ENCODE peak calls at places on chromosomes 2 and 18, in four cellular contexts. One of them, this sample, is unnamed.

GRCh38 chr2:168529900-168530561 is 74.0 kb downstream of the CERS6 start:
- DNase-seq in K562: peak
- DNase-seq in WTC11: no peak
- DNase-seq in HepG2: no peak
- DNase-seq in this sample: no peak

GRCh38 chr18:44341759-44342158 is 338.9 kb upstream of the SETBP1 start:
- DNase-seq in K562: no peak
- DNase-seq in WTC11: no peak
- DNase-seq in HepG2: no peak
- DNase-seq in this sample: no peak

GRCh38 chr2:80499095-80499494 is 194.5 kb upstream of the LRRTM1 start:
- DNase-seq in K562: peak
- DNase-seq in WTC11: peak
- DNase-seq in HepG2: peak
- DNase-seq in this sample: peak

GRCh38 chr2:182866461-182867369 is at the start of gene FRZB:
- DNase-seq in K562: no peak
- DNase-seq in WTC11: peak
- DNase-seq in HepG2: peak
- DNase-seq in this sample: peak

GRCh38 chr2:104476075-104476474 is 377.8 kb upstream of the POU3F3 start:
- DNase-seq in K562: no peak
- DNase-seq in WTC11: no peak
- DNase-seq in HepG2: peak
- DNase-seq in this sample: no peak

GRCh38 chr2:73503992-73504570 is 118.4 kb downstream of the ALMS1 start:
- DNase-seq in K562: peak
- DNase-seq in WTC11: no peak
- DNase-seq in HepG2: no peak
- DNase-seq in this sample: no peak

GRCh38 chr18:45874501-45875184 is 49.2 kb downstream of the SIGLEC15 start:
- DNase-seq in K562: no peak
- DNase-seq in WTC11: no peak
- DNase-seq in HepG2: no peak
- DNase-seq in this sample: no peak

GRCh38 chr2:64491426-64491825 is 32.7 kb upstream of the AFTPH start:
- DNase-seq in K562: no peak
- DNase-seq in WTC11: no peak
- DNase-seq in HepG2: no peak
- DNase-seq in this sample: no peak

GRCh38 chr18:39966275-39966674 is 1988.8 kb upstream of the PIK3C3 start:
- DNase-seq in K562: no peak
- DNase-seq in WTC11: peak
- DNase-seq in HepG2: no peak
- DNase-seq in this sample: peak

GRCh38 chr2:150581717-150582472 is 94.4 kb upstream of the RND3 start:
- DNase-seq in K562: no peak
- DNase-seq in WTC11: no peak
- DNase-seq in HepG2: no peak
- DNase-seq in this sample: no peak

GRCh38 chr2:137420744-137421143 is 543.5 kb upstream of the HNMT start:
- DNase-seq in K562: no peak
- DNase-seq in WTC11: no peak
- DNase-seq in HepG2: peak
- DNase-seq in this sample: no peak

GRCh38 chr2:33494877-33495641 is 18.6 kb downstream of the RASGRP3 start:
- DNase-seq in K562: no peak
- DNase-seq in WTC11: no peak
- DNase-seq in HepG2: no peak
- DNase-seq in this sample: no peak

GRCh38 chr18:63590368-63590767 is 3.2 kb downstream of the SERPINB13 start:
- DNase-seq in K562: no peak
- DNase-seq in WTC11: no peak
- DNase-seq in HepG2: no peak
- DNase-seq in this sample: no peak

GRCh38 chr2:196230051-196230450 is 58.7 kb upstream of the STK17B start:
- DNase-seq in K562: no peak
- DNase-seq in WTC11: no peak
- DNase-seq in HepG2: no peak
- DNase-seq in this sample: no peak

GRCh38 chr2:235643680-235644117 is 149.9 kb downstream of the AGAP1 start:
- DNase-seq in K562: peak
- DNase-seq in WTC11: no peak
- DNase-seq in HepG2: no peak
- DNase-seq in this sample: no peak

GRCh38 chr2:209937893-209938292 is 64.5 kb upstream of the RPE start:
- DNase-seq in K562: no peak
- DNase-seq in WTC11: no peak
- DNase-seq in HepG2: peak
- DNase-seq in this sample: no peak

GRCh38 chr2:46963210-46963609 is 47.6 kb upstream of the MCFD2 start:
- DNase-seq in K562: no peak
- DNase-seq in WTC11: no peak
- DNase-seq in HepG2: no peak
- DNase-seq in this sample: no peak

GRCh38 chr2:127104881-127105655 is 1.9 kb downstream of the BIN1 start:
- DNase-seq in K562: no peak
- DNase-seq in WTC11: peak
- DNase-seq in HepG2: no peak
- DNase-seq in this sample: no peak

GRCh38 chr18:7784171-7784570 is 217.1 kb downstream of the PTPRM start:
- DNase-seq in K562: no peak
- DNase-seq in WTC11: no peak
- DNase-seq in HepG2: no peak
- DNase-seq in this sample: no peak

GRCh38 chr2:189673661-189674373 is 653 bp upstream of the ANKAR start:
- DNase-seq in K562: no peak
- DNase-seq in WTC11: no peak
- DNase-seq in HepG2: no peak
- DNase-seq in this sample: no peak

GRCh38 chr2:216034065-216034464 is 20.7 kb upstream of the MREG start:
- DNase-seq in K562: peak
- DNase-seq in WTC11: peak
- DNase-seq in HepG2: peak
- DNase-seq in this sample: peak
- TF ChIP-seq ELF4 in K562: no peak
- TF ChIP-seq ELF4 in WTC11: no peak
- TF ChIP-seq ELF4 in HepG2: no peak
- TF ChIP-seq ELF4 in this sample: no peak

DNA sequence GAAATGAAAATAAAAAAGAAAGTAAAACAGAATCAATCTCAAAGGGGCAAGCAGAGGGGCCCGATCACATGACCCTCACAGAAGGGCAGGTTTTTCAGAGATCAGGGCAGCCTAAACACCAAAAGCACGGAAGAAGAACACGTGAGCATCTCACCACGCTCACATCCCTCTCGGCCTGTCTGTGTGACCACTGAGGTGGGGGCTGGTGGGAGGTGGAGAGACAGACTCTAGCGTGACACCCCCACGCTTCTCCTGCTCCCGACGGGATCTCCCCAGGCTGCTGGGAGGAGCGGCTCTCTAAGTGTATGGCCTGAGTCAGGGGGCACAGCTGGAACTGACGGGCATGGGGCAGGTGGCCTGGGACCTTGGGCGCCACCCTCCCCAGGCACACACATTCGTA is 23.5 kb upstream of the MTERF4 start:
- DNase-seq in K562: no peak
- DNase-seq in WTC11: no peak
- DNase-seq in HepG2: no peak
- DNase-seq in this sample: no peak
- TF ChIP-seq ELF4 in K562: no peak
- TF ChIP-seq ELF4 in WTC11: no peak
- TF ChIP-seq ELF4 in HepG2: no peak
- TF ChIP-seq ELF4 in this sample: no peak

DNA sequence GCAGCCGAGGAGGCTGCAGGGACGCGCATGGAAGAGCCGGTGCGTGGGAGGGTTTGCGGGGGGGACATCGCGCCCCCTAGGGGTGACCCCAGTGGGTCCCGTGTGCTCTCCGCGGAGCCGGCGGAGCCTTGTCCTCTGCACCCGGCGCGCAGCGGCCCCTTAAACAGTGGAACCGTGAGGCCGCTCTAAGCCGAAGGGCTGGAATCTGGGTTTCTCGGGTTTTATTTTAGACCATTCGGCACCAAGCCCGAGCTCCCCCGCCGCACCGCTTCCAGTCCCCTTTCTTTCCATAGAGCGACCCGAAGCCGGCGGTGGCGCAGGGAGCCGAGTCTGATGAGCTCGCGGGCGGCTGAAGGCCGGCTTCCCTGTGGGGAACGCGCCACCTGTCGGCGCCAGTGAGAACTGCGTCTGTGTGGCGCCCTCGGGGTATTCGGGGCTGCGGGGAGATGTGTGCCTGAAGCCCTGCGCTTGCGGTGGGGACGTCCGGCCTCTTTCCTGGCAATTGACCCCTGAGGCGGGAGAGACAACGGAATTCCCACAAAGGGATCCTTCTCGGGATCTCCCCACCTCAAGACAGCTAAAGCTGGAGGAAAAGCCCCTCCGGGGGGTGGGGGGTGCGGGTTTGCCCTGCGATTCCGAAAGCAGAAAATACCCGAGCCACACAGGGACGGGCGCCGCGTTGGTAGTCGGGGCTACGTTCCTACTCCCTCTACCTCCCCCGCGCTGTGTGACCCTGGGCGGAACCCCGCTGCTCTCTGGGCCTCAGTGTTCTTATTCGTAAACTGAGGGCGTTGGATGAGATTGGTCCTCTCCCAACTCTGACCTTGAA is 8.2 kb upstream of the EN1 start:
- DNase-seq in K562: peak
- DNase-seq in WTC11: peak
- DNase-seq in HepG2: peak
- DNase-seq in this sample: peak
- TF ChIP-seq ELF4 in K562: no peak
- TF ChIP-seq ELF4 in WTC11: no peak
- TF ChIP-seq ELF4 in HepG2: no peak
- TF ChIP-seq ELF4 in this sample: no peak

DNA sequence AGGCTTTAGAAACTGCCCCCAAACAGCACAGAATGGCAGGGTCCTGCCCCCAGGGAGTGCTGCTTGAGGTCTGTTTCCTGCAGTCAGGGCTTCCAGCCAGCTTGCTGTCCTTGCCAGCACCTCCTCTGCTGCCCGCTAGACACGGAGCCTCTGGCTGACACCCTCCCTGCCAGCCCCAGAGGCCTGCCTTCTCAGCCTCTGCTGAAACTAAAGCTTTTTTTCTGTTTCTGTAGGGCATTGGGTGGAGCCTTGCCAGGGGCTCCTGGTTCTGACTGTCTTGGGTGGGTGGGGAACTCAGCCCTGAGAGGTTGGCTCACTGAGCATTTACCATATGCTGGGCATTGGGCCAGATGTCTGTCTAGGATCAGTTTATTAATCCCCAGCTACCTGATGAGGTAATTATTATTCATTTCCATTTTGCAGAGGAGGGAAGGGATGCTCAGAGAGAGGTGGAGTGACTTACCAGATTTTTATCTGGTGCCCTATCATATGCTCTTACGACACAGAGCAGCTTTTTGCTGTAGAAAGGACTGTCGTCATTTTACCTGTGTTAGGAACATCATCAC is 35.4 kb downstream of the INPP4A start:
- DNase-seq in K562: no peak
- DNase-seq in WTC11: no peak
- DNase-seq in HepG2: no peak
- DNase-seq in this sample: no peak
- TF ChIP-seq ELF4 in K562: no peak
- TF ChIP-seq ELF4 in WTC11: no peak
- TF ChIP-seq ELF4 in HepG2: no peak
- TF ChIP-seq ELF4 in this sample: no peak

GRCh38 chr2:206693399-206694137 is 24.6 kb downstream of the DYTN start:
- DNase-seq in K562: peak
- DNase-seq in WTC11: no peak
- DNase-seq in HepG2: peak
- DNase-seq in this sample: peak
- TF ChIP-seq ELF4 in K562: no peak
- TF ChIP-seq ELF4 in WTC11: no peak
- TF ChIP-seq ELF4 in HepG2: no peak
- TF ChIP-seq ELF4 in this sample: no peak

GRCh38 chr2:202278036-202278760 is 12.6 kb downstream of the NOP58 start:
- DNase-seq in K562: no peak
- DNase-seq in WTC11: no peak
- DNase-seq in HepG2: peak
- DNase-seq in this sample: no peak
- TF ChIP-seq ELF4 in K562: no peak
- TF ChIP-seq ELF4 in WTC11: no peak
- TF ChIP-seq ELF4 in HepG2: no peak
- TF ChIP-seq ELF4 in this sample: no peak

This sample was measured in HEK293T.